ENCODE peak calls at places on chromosomes 12 and 14, in seven cellular contexts. K is foreskin keratinocyte, O is heart left ventricle, P is IMR-90, A is A673, M is cardiac muscle cell, Q is transverse colon. U is an unnamed sample. For H3K4me1, the result is how much of the 10 kb centered on the place peaks cover.

GRCh38 chr14:106564058-106564643 is 1037.8 kb downstream of the TMEM121 start:
- DNase-seq in A (peak), P (no peak), K (no peak), M (no peak), Q (peak), O (no peak), U (peak)

GRCh38 chr12:97375310-97375709 is 87.3 kb upstream of the RMST start:
- DNase-seq in O (no peak), Q (no peak), M (no peak), K (no peak), P (no peak), A (no peak), U (no peak)

GRCh38 chr14:72063761-72064282 is 131.6 kb downstream of the RGS6 start:
- DNase-seq in O (no peak), Q (no peak), K (no peak), P (no peak), A (no peak), M (no peak), U (no peak)

GRCh38 chr14:94345344-94346072 is 22.4 kb upstream of the SERPINA6 start:
- DNase-seq in M (peak), K (peak), A (peak), P (peak), O (no peak), Q (no peak), U (no peak)

GRCh38 chr14:52077261-52077984 is 8.6 kb upstream of the NID2 start:
- DNase-seq in K (no peak), P (peak), Q (no peak), O (no peak), A (no peak), M (peak), U (no peak)

GRCh38 chr12:109228664-109229063 is 80.4 kb downstream of the FOXN4 start:
- DNase-seq in P (no peak), M (no peak), O (no peak), Q (no peak), K (no peak), A (no peak), U (no peak)

GRCh38 chr14:22560638-22561365 is 28.2 kb downstream of the DAD1 start:
- DNase-seq in Q (no peak), O (no peak), P (no peak), M (no peak), A (peak), K (no peak), U (no peak)

GRCh38 chr14:68506645-68507405 is 286.0 kb downstream of the ZFP36L1 start:
- DNase-seq in M (no peak), P (no peak), O (no peak), Q (no peak), A (no peak), K (peak), U (no peak)

GRCh38 chr12:128091931-128092330 is 175.0 kb upstream of the TMEM132C start:
- DNase-seq in K (no peak), O (no peak), A (no peak), M (no peak), Q (no peak), P (no peak), U (no peak)

GRCh38 chr12:26062566-26062965 is 62.3 kb downstream of the BHLHE41 start:
- DNase-seq in O (no peak), M (peak), K (peak), P (peak), Q (no peak), A (peak), U (no peak)

GRCh38 chr12:48180857-48181495 is 2.5 kb upstream of the CCDC184 start:
- DNase-seq in M (no peak), Q (no peak), O (no peak), P (no peak), K (no peak), A (no peak), U (no peak)

GRCh38 chr12:105233045-105233905 is 2.7 kb downstream of the APPL2 start:
- DNase-seq in Q (no peak), K (no peak), M (peak), P (no peak), O (no peak), A (no peak), U (no peak)

GRCh38 chr12:109027767-109028166 is 6.9 kb upstream of the SVOP start:
- DNase-seq in Q (no peak), M (peak), P (peak), O (no peak), K (peak), A (no peak), U (no peak)

GRCh38 chr12:2094597-2094996 is 41.8 kb downstream of the CACNA1C start:
- DNase-seq in A (no peak), K (no peak), M (peak), P (peak), O (no peak), Q (no peak), U (no peak)

GRCh38 chr12:58897969-58898368 is 22.3 kb downstream of the LRIG3 start:
- DNase-seq in P (no peak), K (no peak), Q (no peak), O (no peak), M (no peak), A (no peak), U (no peak)

GRCh38 chr14:93544212-93544611 is 113.5 kb downstream of the UNC79 start:
- DNase-seq in A (peak), Q (no peak), P (no peak), M (no peak), K (no peak), O (no peak), U (no peak)

GRCh38 chr12:113222730-113223531 is 1.7 kb downstream of the TPCN1 start:
- DNase-seq in Q (peak), M (peak), P (peak), K (no peak), O (peak), A (peak), U (no peak)

GRCh38 chr14:68807987-68808386 is 15.1 kb upstream of the ZFP36L1 start:
- DNase-seq in M (no peak), A (no peak), P (no peak), Q (no peak), O (no peak), K (no peak), U (no peak)

GRCh38 chr14:77681196-77682157 is 26.3 kb downstream of the ALKBH1 start:
- DNase-seq in K (peak), O (no peak), Q (peak), M (no peak), P (peak), A (no peak), U (no peak)

GRCh38 chr12:44875417-44875953 is 630 bp downstream of the NELL2 start:
- DNase-seq in K (no peak), A (peak), P (no peak), O (no peak), Q (no peak), M (no peak), U (no peak)

GRCh38 chr12:105393586-105393985 is 63.1 kb downstream of the C12orf75 start:
- DNase-seq in Q (no peak), K (no peak), M (peak), A (peak), P (peak), O (no peak), U (no peak)

GRCh38 chr12:29317556-29318363 is 63.2 kb downstream of the ERGIC2 start:
- DNase-seq in O (peak), Q (peak), A (peak), M (peak), P (peak), K (peak), U (peak)

GRCh38 chr14:67313153-67313552 is 46.5 kb downstream of the ATP6V1D start:
- DNase-seq in K (no peak), O (no peak), P (no peak), A (no peak), M (no peak), Q (no peak), U (no peak)

GRCh38 chr14:67418368-67419174 is 6.6 kb upstream of the PLEK2 start:
- DNase-seq in M (no peak), A (no peak), O (no peak), P (peak), K (peak), Q (peak), U (no peak)

GRCh38 chr14:88326352-88327103 is 3.5 kb upstream of the KCNK10 start:
- DNase-seq in K (no peak), Q (no peak), A (no peak), O (no peak), P (no peak), M (no peak), U (peak)

GRCh38 chr14:96253140-96253539 is 2.9 kb upstream of the BDKRB1 start:
- DNase-seq in K (peak), Q (no peak), A (peak), O (no peak), M (peak), P (peak), U (no peak)

GRCh38 chr14:66359500-66359899 is 126.7 kb upstream of the CCDC196 start:
- DNase-seq in O (no peak), K (peak), A (peak), P (peak), Q (no peak), M (peak), U (peak)

GRCh38 chr14:24848427-24848826 is 201.5 kb downstream of the STXBP6 start:
- DNase-seq in A (peak), M (peak), P (peak), O (no peak), Q (no peak), K (peak), U (no peak)

GRCh38 chr12:19771858-19772257 is 332.6 kb downstream of the AEBP2 start:
- DNase-seq in M (peak), A (no peak), P (peak), O (no peak), Q (no peak), K (no peak), U (no peak)

DNA sequence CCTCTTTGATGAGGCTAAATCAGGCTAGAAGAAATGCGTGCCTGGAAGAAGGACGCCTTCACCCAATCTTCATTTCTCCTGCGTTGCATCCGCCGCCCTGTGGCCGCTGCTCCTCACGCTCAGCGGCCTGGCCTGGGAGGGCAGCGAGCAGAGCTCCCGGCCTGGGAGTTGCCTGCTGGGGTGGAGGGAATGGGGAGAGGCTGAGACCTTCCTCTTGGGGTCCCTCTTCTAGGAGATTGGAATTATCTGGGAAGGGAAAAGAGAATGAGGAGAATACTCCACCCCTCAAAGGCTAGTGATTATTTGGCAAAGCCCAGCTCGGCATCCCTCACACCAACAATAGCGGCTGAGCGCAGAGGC is 2.4 kb upstream of the HOXC12 start:
- DNase-seq in A (no peak), O (no peak), Q (no peak), K (no peak), M (no peak), P (no peak), U (no peak)
- TF ChIP-seq CTCF in A (no peak), O (no peak), Q (no peak), K (no peak), M (no peak), P (no peak), U (no peak)

DNA sequence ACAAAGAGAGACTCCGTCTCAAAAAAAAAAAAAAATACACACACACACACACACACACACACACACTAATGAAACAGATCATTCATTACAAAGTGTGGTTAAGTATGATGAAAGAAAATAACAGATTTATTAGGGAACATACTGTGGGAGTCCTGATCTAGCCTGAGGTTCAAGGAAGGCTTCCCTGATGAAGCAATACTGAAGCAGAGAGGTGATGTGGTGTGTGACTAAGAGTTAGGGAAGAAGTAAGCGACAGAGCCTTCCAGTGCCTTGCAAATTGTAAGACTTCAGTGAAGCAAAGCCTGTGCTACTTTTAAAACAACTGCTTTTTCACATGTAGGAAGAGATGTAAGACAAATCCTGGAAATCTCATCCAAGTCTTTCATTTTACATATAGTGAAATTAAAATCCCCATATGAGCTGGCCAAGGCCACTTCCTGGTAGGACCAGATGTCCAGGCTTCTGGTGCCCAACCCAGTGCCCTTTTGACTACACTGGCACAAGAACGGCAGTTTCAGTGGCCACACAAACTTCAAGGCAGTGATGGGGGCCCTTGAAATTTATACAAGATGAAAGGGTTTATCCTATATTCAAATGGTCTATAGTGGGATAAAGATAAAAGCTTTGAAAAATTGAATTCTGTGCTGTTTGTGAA is 86.2 kb downstream of the STON2 start:
- DNase-seq in P (no peak), K (peak), A (no peak), M (peak), O (no peak), Q (no peak), U (no peak)
- H3K4me1 ChIP-seq in P (under half), K (half or more), A (under half), M (under half), O (under half), Q (under half), U (under half)

GRCh38 chr12:38906482-38907170 is 1.2 kb upstream of the CPNE8 start:
- DNase-seq in Q (peak), A (peak), K (peak), M (peak), O (peak), P (no peak), U (peak)
- TF ChIP-seq CTCF in Q (peak), A (peak), K (peak), M (peak), O (peak), P (peak), U (peak)

DNA sequence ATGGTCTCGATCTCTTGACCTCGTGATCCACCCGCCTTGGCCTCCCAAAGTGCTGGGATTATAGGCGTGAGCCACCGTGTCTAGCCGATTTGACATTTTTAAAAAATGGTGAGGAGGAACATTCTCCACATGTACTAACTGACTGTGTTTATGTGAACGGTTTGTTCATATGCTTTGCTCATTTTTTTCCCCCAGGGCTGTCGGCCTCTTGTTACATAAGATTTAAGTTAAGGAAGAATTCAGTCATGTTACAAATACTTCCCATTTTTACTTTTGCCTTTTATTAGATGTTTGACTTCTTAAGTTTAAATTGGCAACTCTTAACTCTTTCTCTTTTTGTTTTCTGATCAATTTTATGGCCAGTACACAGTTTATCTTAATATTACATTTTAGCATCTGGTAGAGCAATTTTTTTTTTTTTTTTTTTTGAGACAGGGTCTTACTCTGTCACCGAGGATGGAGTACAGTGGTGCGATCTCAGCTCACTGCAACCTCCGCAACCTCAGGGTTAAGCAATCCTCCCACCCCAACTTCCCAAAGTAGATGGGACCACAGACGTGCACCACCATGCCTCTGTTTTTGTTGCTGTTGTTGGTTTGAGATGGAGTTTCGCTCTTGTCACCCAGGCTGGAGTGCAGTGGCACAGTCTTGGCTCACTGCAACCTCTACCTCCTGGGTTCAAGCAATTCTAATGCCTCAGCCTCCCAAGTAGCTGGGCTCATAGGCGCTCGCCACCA is 9.6 kb downstream of the GNS start:
- DNase-seq in Q (no peak), O (no peak), P (no peak), K (no peak), A (no peak), M (no peak), U (no peak)
- H3K4me1 ChIP-seq in Q (under half), O (under half), P (under half), K (under half), A (under half), M (under half), U (under half)

GRCh38 chr14:43894534-43894933 is 612.5 kb downstream of the FSCB start:
- DNase-seq in M (peak), Q (no peak), K (peak), A (peak), P (peak), O (no peak), U (no peak)
- TF ChIP-seq CTCF in M (peak), Q (peak), K (peak), A (peak), P (peak), O (peak), U (peak)

U was measured in BE2C.